ENCODE peak calls at places on chromosomes 4 and X, in nine cellular contexts. F, T, Q, W, Y, L, O, N and J are unnamed samples.

GRCh38 chrX:129015381-129015780 is 507.9 kb downstream of the SMARCA1 start:
- DNase-seq in F (no peak), T (no peak), Q (no peak), W (no peak), Y (no peak), L (no peak), O (no peak), N (no peak), J (no peak)

GRCh38 chr4:139689093-139689722 is 23.6 kb downstream of the MGST2 start:
- DNase-seq in F (no peak), T (peak; percentile 96), Q (no peak), W (no peak), Y (no peak), L (no peak), O (no peak), N (no peak), J (no peak)

GRCh38 chrX:101417190-101417589 is 9.2 kb downstream of the HNRNPH2 start:
- DNase-seq in F (no peak), T (no peak), Q (no peak), W (no peak), Y (no peak), L (no peak), O (no peak), N (no peak), J (no peak)

GRCh38 chrX:97446298-97446882 is 562.7 kb downstream of the RPA4 start:
- DNase-seq in F (no peak), T (no peak), Q (no peak), W (peak; percentile 0), Y (no peak), L (peak; percentile 9), O (no peak), N (peak; percentile 4), J (no peak)

GRCh38 chrX:103699243-103699642 is 11.5 kb upstream of the TMEM31 start:
- DNase-seq in F (no peak), T (no peak), Q (no peak), W (no peak), Y (no peak), L (no peak), O (no peak), N (no peak), J (no peak)

GRCh38 chrX:22541926-22542325 is 269.2 kb downstream of the CBLL2 start:
- DNase-seq in F (no peak), T (no peak), Q (no peak), W (no peak), Y (no peak), L (no peak), O (no peak), N (no peak), J (no peak)

GRCh38 chrX:153981231-153981630 is 8.7 kb downstream of the TMEM187 start:
- DNase-seq in F (no peak), T (no peak), Q (no peak), W (no peak), Y (no peak), L (no peak), O (no peak), N (no peak), J (no peak)

GRCh38 chr4:113471141-113471860 is 290.2 kb downstream of the CAMK2D start:
- DNase-seq in F (no peak), T (no peak), Q (no peak), W (no peak), Y (no peak), L (no peak), O (no peak), N (no peak), J (no peak)

GRCh38 chr4:46016306-46016705 is 107.5 kb downstream of the GABRG1 start:
- DNase-seq in F (no peak), T (no peak), Q (no peak), W (peak; percentile 4), Y (no peak), L (no peak), O (peak; percentile 2), N (no peak), J (no peak)

GRCh38 chr4:153023692-153024394 is 87.7 kb downstream of the FHDC1 start:
- DNase-seq in F (no peak), T (no peak), Q (no peak), W (peak; percentile 13), Y (no peak), L (no peak), O (peak; percentile 69), N (no peak), J (no peak)

GRCh38 chr4:151324449-151325319 is 721 bp downstream of the SH3D19 start:
- DNase-seq in F (peak; percentile 80), T (peak; percentile 99), Q (peak; percentile 90), W (no peak), Y (no peak), L (peak; percentile 68), O (peak; percentile 17), N (peak; percentile 64), J (peak; percentile 55)

GRCh38 chr4:663438-664428 is 10.3 kb downstream of the ATP5ME start:
- DNase-seq in F (no peak), T (no peak), Q (no peak), W (peak; percentile 15), Y (no peak), L (no peak), O (no peak), N (peak; percentile 95), J (peak; percentile 71)

GRCh38 chr4:53365121-53365485 is 758 bp downstream of the SCFD2 start:
- DNase-seq in F (no peak), T (peak; percentile 11), Q (no peak), W (peak; percentile 80), Y (no peak), L (no peak), O (peak; percentile 34), N (peak; percentile 50), J (no peak)

GRCh38 chrX:31181377-31182038 is 109.7 kb upstream of the FTHL17 start:
- DNase-seq in F (no peak), T (no peak), Q (no peak), W (no peak), Y (no peak), L (no peak), O (no peak), N (no peak), J (no peak)

DNA sequence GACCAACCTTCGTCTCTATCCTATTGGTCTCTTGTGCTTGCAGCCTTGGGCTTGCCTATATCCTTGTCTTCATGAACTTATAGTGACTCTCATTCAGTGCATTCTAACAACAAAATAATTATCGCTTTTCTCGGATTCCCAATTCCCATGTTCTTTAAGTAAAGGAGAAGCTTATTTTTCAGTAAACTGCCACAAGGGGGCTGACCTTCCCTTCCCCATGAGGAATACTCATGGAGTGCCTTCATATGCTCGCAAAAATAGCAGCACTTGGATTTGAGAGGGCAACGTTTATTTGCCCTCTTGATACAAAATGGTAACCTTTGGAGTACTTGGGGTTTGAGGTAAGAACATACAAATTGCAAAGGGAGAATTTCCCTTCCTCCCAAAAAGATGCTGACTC is 183.2 kb upstream of the TENT5D start:
- DNase-seq in F (peak; percentile 1), T (no peak), Q (no peak), W (no peak), Y (no peak), L (no peak), O (no peak), N (no peak), J (peak; percentile 10)
- TF ChIP-seq CTCF in F (no peak), T (no peak), Q (no peak), W (no peak), Y (no peak), L (no peak), O (peak; percentile 35), N (peak; percentile 30), J (no peak)

DNA sequence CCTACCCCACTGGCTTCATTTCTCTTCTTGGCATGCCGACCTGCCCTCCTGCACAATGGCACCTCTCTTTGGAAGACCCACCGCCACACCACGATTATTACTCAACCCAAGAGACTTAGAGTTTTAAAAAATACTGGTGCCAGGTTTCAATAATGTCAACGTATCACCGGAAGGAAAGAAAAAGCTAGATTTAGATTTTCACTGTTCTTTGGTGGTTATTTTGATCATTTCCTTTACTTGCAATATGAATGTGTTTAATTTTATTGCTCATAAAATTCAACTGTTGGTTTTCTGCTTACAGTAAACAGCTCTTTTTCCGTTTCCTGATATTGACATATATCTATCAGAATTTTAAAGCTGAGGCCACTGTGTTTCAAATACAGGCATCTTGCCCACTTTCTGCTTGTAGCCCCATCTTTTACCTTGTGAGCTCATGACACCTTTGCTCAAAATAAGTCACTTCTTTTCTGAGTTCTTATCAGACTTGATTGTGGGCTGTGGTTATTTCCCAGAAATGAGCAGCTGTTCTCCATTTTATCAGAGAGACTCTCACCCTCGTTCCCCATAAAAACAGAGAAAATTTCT is 439.1 kb downstream of the INPP4B start:
- DNase-seq in F (no peak), T (no peak), Q (no peak), W (no peak), Y (no peak), L (no peak), O (no peak), N (no peak), J (no peak)
- TF ChIP-seq MAX in F (no peak), T (no peak), Q (no peak), W (no peak), Y (no peak), L (no peak), O (no peak), N (no peak), J (no peak)

GRCh38 chrX:40580537-40581332 is at the start of gene ATP6AP2:
- DNase-seq in F (peak; percentile 95), T (peak; percentile 89), Q (peak; percentile 86), W (peak; percentile 95), Y (peak; percentile 90), L (peak; percentile 94), O (peak; percentile 96), N (peak; percentile 94), J (peak; percentile 87)
- TF ChIP-seq CTCF in F (no peak), T (no peak), Q (no peak), W (no peak), Y (no peak), L (no peak), O (no peak), N (no peak), J (no peak)

DNA sequence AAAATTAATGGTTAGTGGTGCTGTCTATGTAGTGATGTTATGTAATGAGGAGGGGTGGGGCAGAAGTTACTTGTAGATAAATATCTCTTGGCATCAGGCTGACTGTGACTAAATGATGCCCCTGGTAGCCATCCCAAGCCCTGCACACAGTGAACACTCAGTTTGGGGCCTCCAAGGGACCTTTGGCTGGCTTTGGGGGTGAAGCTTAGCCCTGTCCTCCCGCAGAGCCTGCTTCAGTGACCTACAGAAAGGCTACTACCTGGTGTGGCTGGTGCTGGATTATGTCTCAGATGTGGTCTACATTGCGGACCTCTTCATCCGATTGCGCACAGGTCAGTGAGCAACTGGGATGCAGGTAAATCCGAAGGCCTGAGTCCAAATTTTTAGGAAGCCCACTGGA is 7.8 kb downstream of the CNGA2 start:
- DNase-seq in F (no peak), T (no peak), Q (no peak), W (no peak), Y (no peak), L (no peak), O (no peak), N (no peak), J (no peak)
- TF ChIP-seq MAX in F (no peak), T (no peak), Q (no peak), W (no peak), Y (no peak), L (no peak), O (no peak), N (no peak), J (no peak)

GRCh38 chrX:53445977-53446376 is 11.8 kb upstream of the HSD17B10 start:
- DNase-seq in F (peak; percentile 53), T (peak; percentile 19), Q (no peak), W (peak; percentile 70), Y (no peak), L (peak; percentile 30), O (peak; percentile 47), N (peak; percentile 40), J (peak; percentile 51)
- TF ChIP-seq CTCF in F (peak; percentile 54), T (peak; percentile 67), Q (peak; percentile 76), W (peak; percentile 77), Y (peak; percentile 77), L (peak; percentile 59), O (peak; percentile 77), N (peak; percentile 70), J (peak; percentile 35)